ENCODE peak calls at places on chromosomes 3 and 15, in ten cellular contexts. One of them, this sample, is unnamed. For H3K27me3, the result is how much of the 10 kb centered on the place peaks cover.

GRCh38 chr3:24389108-24390090 is 105.3 kb downstream of the THRB start:
- DNase-seq in effector memory CD4-positive, alpha-beta T cell: no peak
- DNase-seq in lower lobe of right lung: no peak
- DNase-seq in ovary: no peak
- DNase-seq in DND-41: no peak
- DNase-seq in PC-9: no peak
- DNase-seq in right cardiac atrium: no peak
- DNase-seq in left ventricle myocardium inferior: no peak
- DNase-seq in CD8-positive, alpha-beta memory T cell: no peak
- DNase-seq in PC-3: peak
- DNase-seq in this sample: no peak

GRCh38 chr3:1088503-1088902 is 4.3 kb upstream of the CNTN6 start:
- DNase-seq in effector memory CD4-positive, alpha-beta T cell: no peak
- DNase-seq in lower lobe of right lung: no peak
- DNase-seq in ovary: no peak
- DNase-seq in DND-41: no peak
- DNase-seq in PC-9: no peak
- DNase-seq in right cardiac atrium: no peak
- DNase-seq in left ventricle myocardium inferior: no peak
- DNase-seq in CD8-positive, alpha-beta memory T cell: no peak
- DNase-seq in PC-3: no peak
- DNase-seq in this sample: no peak

GRCh38 chr3:120177907-120178306 is 83.7 kb upstream of the GSK3B start:
- DNase-seq in effector memory CD4-positive, alpha-beta T cell: no peak
- DNase-seq in lower lobe of right lung: no peak
- DNase-seq in ovary: no peak
- DNase-seq in DND-41: no peak
- DNase-seq in PC-9: no peak
- DNase-seq in right cardiac atrium: no peak
- DNase-seq in left ventricle myocardium inferior: no peak
- DNase-seq in CD8-positive, alpha-beta memory T cell: no peak
- DNase-seq in PC-3: peak
- DNase-seq in this sample: no peak

GRCh38 chr3:13655074-13655913 is 106.4 kb downstream of the FBLN2 start:
- DNase-seq in effector memory CD4-positive, alpha-beta T cell: no peak
- DNase-seq in lower lobe of right lung: no peak
- DNase-seq in ovary: no peak
- DNase-seq in DND-41: no peak
- DNase-seq in PC-9: peak
- DNase-seq in right cardiac atrium: peak
- DNase-seq in left ventricle myocardium inferior: peak
- DNase-seq in CD8-positive, alpha-beta memory T cell: no peak
- DNase-seq in PC-3: peak
- DNase-seq in this sample: no peak

GRCh38 chr3:14810070-14810732 is 8.6 kb upstream of the FGD5 start:
- DNase-seq in effector memory CD4-positive, alpha-beta T cell: no peak
- DNase-seq in lower lobe of right lung: peak
- DNase-seq in ovary: peak
- DNase-seq in DND-41: no peak
- DNase-seq in PC-9: no peak
- DNase-seq in right cardiac atrium: peak
- DNase-seq in left ventricle myocardium inferior: peak
- DNase-seq in CD8-positive, alpha-beta memory T cell: no peak
- DNase-seq in PC-3: no peak
- DNase-seq in this sample: no peak

GRCh38 chr15:42160110-42160509 is 3.7 kb upstream of the PLA2G4F start:
- DNase-seq in effector memory CD4-positive, alpha-beta T cell: no peak
- DNase-seq in lower lobe of right lung: peak
- DNase-seq in ovary: peak
- DNase-seq in DND-41: no peak
- DNase-seq in PC-9: no peak
- DNase-seq in right cardiac atrium: no peak
- DNase-seq in left ventricle myocardium inferior: no peak
- DNase-seq in CD8-positive, alpha-beta memory T cell: no peak
- DNase-seq in PC-3: no peak
- DNase-seq in this sample: no peak

GRCh38 chr15:25700916-25701315 is 162.2 kb downstream of the ATP10A start:
- DNase-seq in effector memory CD4-positive, alpha-beta T cell: no peak
- DNase-seq in lower lobe of right lung: no peak
- DNase-seq in ovary: no peak
- DNase-seq in DND-41: no peak
- DNase-seq in PC-9: no peak
- DNase-seq in right cardiac atrium: no peak
- DNase-seq in left ventricle myocardium inferior: no peak
- DNase-seq in CD8-positive, alpha-beta memory T cell: no peak
- DNase-seq in PC-3: no peak
- DNase-seq in this sample: peak

GRCh38 chr3:128011140-128011539 is 41.1 kb upstream of the SEC61A1 start:
- DNase-seq in effector memory CD4-positive, alpha-beta T cell: no peak
- DNase-seq in lower lobe of right lung: peak
- DNase-seq in ovary: no peak
- DNase-seq in DND-41: peak
- DNase-seq in PC-9: peak
- DNase-seq in right cardiac atrium: no peak
- DNase-seq in left ventricle myocardium inferior: no peak
- DNase-seq in CD8-positive, alpha-beta memory T cell: no peak
- DNase-seq in PC-3: peak
- DNase-seq in this sample: peak

GRCh38 chr3:70981252-70981933 is 602.1 kb downstream of the FOXP1 start:
- DNase-seq in effector memory CD4-positive, alpha-beta T cell: no peak
- DNase-seq in lower lobe of right lung: no peak
- DNase-seq in ovary: no peak
- DNase-seq in DND-41: no peak
- DNase-seq in PC-9: no peak
- DNase-seq in right cardiac atrium: no peak
- DNase-seq in left ventricle myocardium inferior: no peak
- DNase-seq in CD8-positive, alpha-beta memory T cell: no peak
- DNase-seq in PC-3: no peak
- DNase-seq in this sample: no peak

GRCh38 chr15:101554115-101554915 is 64.8 kb upstream of the PCSK6 start:
- DNase-seq in effector memory CD4-positive, alpha-beta T cell: no peak
- DNase-seq in lower lobe of right lung: no peak
- DNase-seq in ovary: no peak
- DNase-seq in DND-41: no peak
- DNase-seq in PC-9: no peak
- DNase-seq in right cardiac atrium: no peak
- DNase-seq in left ventricle myocardium inferior: no peak
- DNase-seq in CD8-positive, alpha-beta memory T cell: no peak
- DNase-seq in PC-3: no peak
- DNase-seq in this sample: no peak

GRCh38 chr15:71716990-71717389 is 93.4 kb upstream of the NR2E3 start:
- DNase-seq in effector memory CD4-positive, alpha-beta T cell: no peak
- DNase-seq in lower lobe of right lung: no peak
- DNase-seq in ovary: no peak
- DNase-seq in DND-41: no peak
- DNase-seq in PC-9: no peak
- DNase-seq in right cardiac atrium: no peak
- DNase-seq in left ventricle myocardium inferior: no peak
- DNase-seq in CD8-positive, alpha-beta memory T cell: no peak
- DNase-seq in PC-3: peak
- DNase-seq in this sample: no peak

GRCh38 chr3:131480116-131480515 is 22.7 kb downstream of the MRPL3 start:
- DNase-seq in effector memory CD4-positive, alpha-beta T cell: no peak
- DNase-seq in lower lobe of right lung: no peak
- DNase-seq in ovary: no peak
- DNase-seq in DND-41: no peak
- DNase-seq in PC-9: no peak
- DNase-seq in right cardiac atrium: no peak
- DNase-seq in left ventricle myocardium inferior: no peak
- DNase-seq in CD8-positive, alpha-beta memory T cell: no peak
- DNase-seq in PC-3: no peak
- DNase-seq in this sample: no peak

GRCh38 chr3:70824078-70824477 is 511.6 kb upstream of the MDFIC2 start:
- DNase-seq in effector memory CD4-positive, alpha-beta T cell: no peak
- DNase-seq in lower lobe of right lung: no peak
- DNase-seq in ovary: no peak
- DNase-seq in DND-41: no peak
- DNase-seq in PC-9: no peak
- DNase-seq in right cardiac atrium: no peak
- DNase-seq in left ventricle myocardium inferior: no peak
- DNase-seq in CD8-positive, alpha-beta memory T cell: no peak
- DNase-seq in PC-3: no peak
- DNase-seq in this sample: no peak

GRCh38 chr3:184448321-184449160 is 68.7 kb downstream of the CHRD start:
- DNase-seq in effector memory CD4-positive, alpha-beta T cell: no peak
- DNase-seq in lower lobe of right lung: no peak
- DNase-seq in ovary: no peak
- DNase-seq in DND-41: no peak
- DNase-seq in PC-9: peak
- DNase-seq in right cardiac atrium: no peak
- DNase-seq in left ventricle myocardium inferior: no peak
- DNase-seq in CD8-positive, alpha-beta memory T cell: no peak
- DNase-seq in PC-3: peak
- DNase-seq in this sample: no peak
- H3K27ac ChIP-seq in effector memory CD4-positive, alpha-beta T cell: no peak
- H3K27ac ChIP-seq in lower lobe of right lung: no peak
- H3K27ac ChIP-seq in ovary: no peak
- H3K27ac ChIP-seq in DND-41: no peak
- H3K27ac ChIP-seq in PC-9: peak
- H3K27ac ChIP-seq in right cardiac atrium: no peak
- H3K27ac ChIP-seq in left ventricle myocardium inferior: no peak
- H3K27ac ChIP-seq in CD8-positive, alpha-beta memory T cell: no peak
- H3K27ac ChIP-seq in PC-3: no peak
- H3K27ac ChIP-seq in this sample: no peak

GRCh38 chr3:50268276-50268675 is 671 bp upstream of the SEMA3B start:
- DNase-seq in effector memory CD4-positive, alpha-beta T cell: no peak
- DNase-seq in lower lobe of right lung: no peak
- DNase-seq in ovary: no peak
- DNase-seq in DND-41: no peak
- DNase-seq in PC-9: no peak
- DNase-seq in right cardiac atrium: no peak
- DNase-seq in left ventricle myocardium inferior: no peak
- DNase-seq in CD8-positive, alpha-beta memory T cell: no peak
- DNase-seq in PC-3: no peak
- DNase-seq in this sample: no peak

GRCh38 chr3:50269460-50269859 is 513 bp downstream of the SEMA3B start:
- DNase-seq in effector memory CD4-positive, alpha-beta T cell: no peak
- DNase-seq in lower lobe of right lung: no peak
- DNase-seq in ovary: no peak
- DNase-seq in DND-41: no peak
- DNase-seq in PC-9: no peak
- DNase-seq in right cardiac atrium: no peak
- DNase-seq in left ventricle myocardium inferior: no peak
- DNase-seq in CD8-positive, alpha-beta memory T cell: no peak
- DNase-seq in PC-3: no peak
- DNase-seq in this sample: no peak

GRCh38 chr3:50269977-50270413 is 1.0 kb downstream of the SEMA3B start:
- DNase-seq in effector memory CD4-positive, alpha-beta T cell: no peak
- DNase-seq in lower lobe of right lung: no peak
- DNase-seq in ovary: no peak
- DNase-seq in DND-41: no peak
- DNase-seq in PC-9: no peak
- DNase-seq in right cardiac atrium: no peak
- DNase-seq in left ventricle myocardium inferior: no peak
- DNase-seq in CD8-positive, alpha-beta memory T cell: no peak
- DNase-seq in PC-3: peak
- DNase-seq in this sample: no peak

GRCh38 chr3:50267280-50267913 is 1.6 kb upstream of the SEMA3B start:
- DNase-seq in effector memory CD4-positive, alpha-beta T cell: no peak
- DNase-seq in lower lobe of right lung: peak
- DNase-seq in ovary: peak
- DNase-seq in DND-41: no peak
- DNase-seq in PC-9: no peak
- DNase-seq in right cardiac atrium: peak
- DNase-seq in left ventricle myocardium inferior: peak
- DNase-seq in CD8-positive, alpha-beta memory T cell: no peak
- DNase-seq in PC-3: no peak
- DNase-seq in this sample: no peak

GRCh38 chr3:50268703-50269451 is at the start of gene SEMA3B:
- DNase-seq in effector memory CD4-positive, alpha-beta T cell: no peak
- DNase-seq in lower lobe of right lung: peak
- DNase-seq in ovary: peak
- DNase-seq in DND-41: no peak
- DNase-seq in PC-9: peak
- DNase-seq in right cardiac atrium: peak
- DNase-seq in left ventricle myocardium inferior: peak
- DNase-seq in CD8-positive, alpha-beta memory T cell: no peak
- DNase-seq in PC-3: peak
- DNase-seq in this sample: peak
- H3K27me3 ChIP-seq in effector memory CD4-positive, alpha-beta T cell: under half
- H3K27me3 ChIP-seq in lower lobe of right lung: under half
- H3K27me3 ChIP-seq in ovary: under half
- H3K27me3 ChIP-seq in DND-41: under half
- H3K27me3 ChIP-seq in PC-9: under half
- H3K27me3 ChIP-seq in right cardiac atrium: under half
- H3K27me3 ChIP-seq in left ventricle myocardium inferior: under half
- H3K27me3 ChIP-seq in CD8-positive, alpha-beta memory T cell: under half
- H3K27me3 ChIP-seq in PC-3: under half
- H3K27me3 ChIP-seq in this sample: under half

DNA sequence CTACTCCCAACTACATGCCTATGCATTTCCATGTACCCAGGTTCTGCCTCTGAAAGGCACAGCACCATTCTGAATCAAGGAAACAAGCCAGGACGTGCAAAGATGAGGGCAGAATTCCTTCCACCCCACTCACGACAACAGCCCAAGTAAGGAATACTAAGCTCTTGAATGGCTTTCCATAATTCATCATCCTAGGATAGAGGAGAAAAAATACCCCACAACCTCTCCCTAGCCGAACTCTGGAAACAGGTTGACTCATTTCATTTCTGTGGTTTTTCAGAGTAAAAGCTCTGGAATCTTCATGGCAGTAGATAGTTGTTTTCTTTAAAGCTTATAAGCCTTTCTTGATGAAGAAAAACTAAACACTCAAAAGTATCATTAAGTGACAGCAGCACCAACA is 77.8 kb downstream of the PDZRN3 start:
- DNase-seq in effector memory CD4-positive, alpha-beta T cell: no peak
- DNase-seq in lower lobe of right lung: no peak
- DNase-seq in ovary: no peak
- DNase-seq in DND-41: no peak
- DNase-seq in PC-9: no peak
- DNase-seq in right cardiac atrium: no peak
- DNase-seq in left ventricle myocardium inferior: no peak
- DNase-seq in CD8-positive, alpha-beta memory T cell: no peak
- DNase-seq in PC-3: no peak
- DNase-seq in this sample: no peak
- H3K27ac ChIP-seq in effector memory CD4-positive, alpha-beta T cell: no peak
- H3K27ac ChIP-seq in lower lobe of right lung: no peak
- H3K27ac ChIP-seq in ovary: no peak
- H3K27ac ChIP-seq in DND-41: no peak
- H3K27ac ChIP-seq in PC-9: no peak
- H3K27ac ChIP-seq in right cardiac atrium: no peak
- H3K27ac ChIP-seq in left ventricle myocardium inferior: peak
- H3K27ac ChIP-seq in CD8-positive, alpha-beta memory T cell: no peak
- H3K27ac ChIP-seq in PC-3: no peak
- H3K27ac ChIP-seq in this sample: peak

DNA sequence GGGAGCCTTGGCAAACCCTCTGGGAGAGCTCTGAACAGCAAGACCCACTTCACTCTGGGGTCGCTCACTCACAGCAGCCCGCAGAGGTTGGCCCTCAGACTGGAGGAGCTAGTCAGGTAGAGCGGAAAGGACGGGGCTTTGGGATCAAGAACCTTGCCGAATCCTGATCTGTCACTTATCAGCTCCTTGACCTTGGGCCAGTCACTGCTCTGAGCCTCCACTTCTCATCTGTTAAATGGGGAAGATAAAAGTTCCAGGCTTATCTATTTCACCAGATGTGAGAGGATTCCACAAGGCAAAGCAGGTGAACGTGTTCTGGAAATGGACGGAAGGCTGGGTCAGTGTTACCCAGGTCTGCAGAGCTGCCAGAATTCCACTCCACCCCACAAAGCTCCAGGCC is 29.4 kb downstream of the SEMA5B start:
- DNase-seq in effector memory CD4-positive, alpha-beta T cell: no peak
- DNase-seq in lower lobe of right lung: no peak
- DNase-seq in ovary: no peak
- DNase-seq in DND-41: no peak
- DNase-seq in PC-9: no peak
- DNase-seq in right cardiac atrium: no peak
- DNase-seq in left ventricle myocardium inferior: no peak
- DNase-seq in CD8-positive, alpha-beta memory T cell: no peak
- DNase-seq in PC-3: no peak
- DNase-seq in this sample: no peak
- H3K27me3 ChIP-seq in effector memory CD4-positive, alpha-beta T cell: under half
- H3K27me3 ChIP-seq in lower lobe of right lung: under half
- H3K27me3 ChIP-seq in ovary: under half
- H3K27me3 ChIP-seq in DND-41: under half
- H3K27me3 ChIP-seq in PC-9: under half
- H3K27me3 ChIP-seq in right cardiac atrium: under half
- H3K27me3 ChIP-seq in left ventricle myocardium inferior: under half
- H3K27me3 ChIP-seq in CD8-positive, alpha-beta memory T cell: under half
- H3K27me3 ChIP-seq in PC-3: half or more
- H3K27me3 ChIP-seq in this sample: under half